ENCODE peak calls at places on chromosomes 5 and 9, in eight cellular contexts. One of them, this sample, is unnamed.
A peak's percentile ranks its signal among the peaks of the same experiment; 100 is the strongest.

GRCh38 chr9:137613738-137614523 is 4.9 kb upstream of the EHMT1 start:
- DNase-seq in substantia nigra: no peak
- DNase-seq in Peyer's patch: no peak
- DNase-seq in AML-193: no peak
- DNase-seq in uterus: no peak
- DNase-seq in stimulated activated CD4-positive, alpha-beta T cell treated with anti-CD3 and anti-CD28 coated beads, Interleukin-4, amount 100 ng/mL, for 4 hours: no peak
- DNase-seq in neural progenitor cell: no peak
- DNase-seq in stimulated activated CD8-positive, alpha-beta memory T cell treated with anti-CD3 and anti-CD28 coated beads, Interleukin-12 subunit alpha, Interleukin-12 subunit beta, amount 100 ng/mL, for 1 hour: no peak
- DNase-seq in this sample: no peak

GRCh38 chr9:104009853-104010252 is 84.3 kb upstream of the SMC2 start:
- DNase-seq in substantia nigra: no peak
- DNase-seq in Peyer's patch: no peak
- DNase-seq in AML-193: no peak
- DNase-seq in uterus: no peak
- DNase-seq in stimulated activated CD4-positive, alpha-beta T cell treated with anti-CD3 and anti-CD28 coated beads, Interleukin-4, amount 100 ng/mL, for 4 hours: no peak
- DNase-seq in neural progenitor cell: no peak
- DNase-seq in stimulated activated CD8-positive, alpha-beta memory T cell treated with anti-CD3 and anti-CD28 coated beads, Interleukin-12 subunit alpha, Interleukin-12 subunit beta, amount 100 ng/mL, for 1 hour: no peak
- DNase-seq in this sample: no peak

GRCh38 chr5:43000198-43000840 is 39.8 kb downstream of the ANXA2R start:
- DNase-seq in substantia nigra: no peak
- DNase-seq in Peyer's patch: no peak
- DNase-seq in AML-193: no peak
- DNase-seq in uterus: no peak
- DNase-seq in stimulated activated CD4-positive, alpha-beta T cell treated with anti-CD3 and anti-CD28 coated beads, Interleukin-4, amount 100 ng/mL, for 4 hours: no peak
- DNase-seq in neural progenitor cell: peak; percentile 73
- DNase-seq in stimulated activated CD8-positive, alpha-beta memory T cell treated with anti-CD3 and anti-CD28 coated beads, Interleukin-12 subunit alpha, Interleukin-12 subunit beta, amount 100 ng/mL, for 1 hour: no peak
- DNase-seq in this sample: peak; percentile 73

GRCh38 chr5:68182094-68182493 is 33.5 kb upstream of the PIK3R1 start:
- DNase-seq in substantia nigra: no peak
- DNase-seq in Peyer's patch: no peak
- DNase-seq in AML-193: no peak
- DNase-seq in uterus: no peak
- DNase-seq in stimulated activated CD4-positive, alpha-beta T cell treated with anti-CD3 and anti-CD28 coated beads, Interleukin-4, amount 100 ng/mL, for 4 hours: no peak
- DNase-seq in neural progenitor cell: no peak
- DNase-seq in stimulated activated CD8-positive, alpha-beta memory T cell treated with anti-CD3 and anti-CD28 coated beads, Interleukin-12 subunit alpha, Interleukin-12 subunit beta, amount 100 ng/mL, for 1 hour: no peak
- DNase-seq in this sample: no peak

GRCh38 chr9:109507421-109507838 is 9.3 kb upstream of the PTPN3 start:
- DNase-seq in substantia nigra: no peak
- DNase-seq in Peyer's patch: peak; percentile 60
- DNase-seq in AML-193: no peak
- DNase-seq in uterus: no peak
- DNase-seq in stimulated activated CD4-positive, alpha-beta T cell treated with anti-CD3 and anti-CD28 coated beads, Interleukin-4, amount 100 ng/mL, for 4 hours: no peak
- DNase-seq in neural progenitor cell: no peak
- DNase-seq in stimulated activated CD8-positive, alpha-beta memory T cell treated with anti-CD3 and anti-CD28 coated beads, Interleukin-12 subunit alpha, Interleukin-12 subunit beta, amount 100 ng/mL, for 1 hour: no peak
- DNase-seq in this sample: no peak

GRCh38 chr5:146051678-146052077 is 53.7 kb downstream of the PLAC8L1 start:
- DNase-seq in substantia nigra: no peak
- DNase-seq in Peyer's patch: no peak
- DNase-seq in AML-193: no peak
- DNase-seq in uterus: no peak
- DNase-seq in stimulated activated CD4-positive, alpha-beta T cell treated with anti-CD3 and anti-CD28 coated beads, Interleukin-4, amount 100 ng/mL, for 4 hours: no peak
- DNase-seq in neural progenitor cell: no peak
- DNase-seq in stimulated activated CD8-positive, alpha-beta memory T cell treated with anti-CD3 and anti-CD28 coated beads, Interleukin-12 subunit alpha, Interleukin-12 subunit beta, amount 100 ng/mL, for 1 hour: no peak
- DNase-seq in this sample: no peak

GRCh38 chr5:109907189-109907588 is 217.5 kb downstream of the MAN2A1 start:
- DNase-seq in substantia nigra: no peak
- DNase-seq in Peyer's patch: no peak
- DNase-seq in AML-193: no peak
- DNase-seq in uterus: no peak
- DNase-seq in stimulated activated CD4-positive, alpha-beta T cell treated with anti-CD3 and anti-CD28 coated beads, Interleukin-4, amount 100 ng/mL, for 4 hours: no peak
- DNase-seq in neural progenitor cell: no peak
- DNase-seq in stimulated activated CD8-positive, alpha-beta memory T cell treated with anti-CD3 and anti-CD28 coated beads, Interleukin-12 subunit alpha, Interleukin-12 subunit beta, amount 100 ng/mL, for 1 hour: no peak
- DNase-seq in this sample: no peak

GRCh38 chr9:109817146-109817845 is 37.3 kb downstream of the PALM2AKAP2 start:
- DNase-seq in substantia nigra: no peak
- DNase-seq in Peyer's patch: no peak
- DNase-seq in AML-193: no peak
- DNase-seq in uterus: no peak
- DNase-seq in stimulated activated CD4-positive, alpha-beta T cell treated with anti-CD3 and anti-CD28 coated beads, Interleukin-4, amount 100 ng/mL, for 4 hours: no peak
- DNase-seq in neural progenitor cell: no peak
- DNase-seq in stimulated activated CD8-positive, alpha-beta memory T cell treated with anti-CD3 and anti-CD28 coated beads, Interleukin-12 subunit alpha, Interleukin-12 subunit beta, amount 100 ng/mL, for 1 hour: no peak
- DNase-seq in this sample: no peak

GRCh38 chr9:18798106-18798505 is 234.9 kb downstream of the SAXO1 start:
- DNase-seq in substantia nigra: no peak
- DNase-seq in Peyer's patch: no peak
- DNase-seq in AML-193: no peak
- DNase-seq in uterus: no peak
- DNase-seq in stimulated activated CD4-positive, alpha-beta T cell treated with anti-CD3 and anti-CD28 coated beads, Interleukin-4, amount 100 ng/mL, for 4 hours: no peak
- DNase-seq in neural progenitor cell: no peak
- DNase-seq in stimulated activated CD8-positive, alpha-beta memory T cell treated with anti-CD3 and anti-CD28 coated beads, Interleukin-12 subunit alpha, Interleukin-12 subunit beta, amount 100 ng/mL, for 1 hour: no peak
- DNase-seq in this sample: no peak

GRCh38 chr5:17219006-17219422 is 1.6 kb downstream of the BASP1 start:
- DNase-seq in substantia nigra: no peak
- DNase-seq in Peyer's patch: peak; percentile 54
- DNase-seq in AML-193: no peak
- DNase-seq in uterus: no peak
- DNase-seq in stimulated activated CD4-positive, alpha-beta T cell treated with anti-CD3 and anti-CD28 coated beads, Interleukin-4, amount 100 ng/mL, for 4 hours: no peak
- DNase-seq in neural progenitor cell: peak; percentile 86
- DNase-seq in stimulated activated CD8-positive, alpha-beta memory T cell treated with anti-CD3 and anti-CD28 coated beads, Interleukin-12 subunit alpha, Interleukin-12 subunit beta, amount 100 ng/mL, for 1 hour: no peak
- DNase-seq in this sample: peak; percentile 76

GRCh38 chr5:172717481-172718195 is 53.4 kb downstream of the DUSP1 start:
- DNase-seq in substantia nigra: no peak
- DNase-seq in Peyer's patch: no peak
- DNase-seq in AML-193: no peak
- DNase-seq in uterus: no peak
- DNase-seq in stimulated activated CD4-positive, alpha-beta T cell treated with anti-CD3 and anti-CD28 coated beads, Interleukin-4, amount 100 ng/mL, for 4 hours: no peak
- DNase-seq in neural progenitor cell: no peak
- DNase-seq in stimulated activated CD8-positive, alpha-beta memory T cell treated with anti-CD3 and anti-CD28 coated beads, Interleukin-12 subunit alpha, Interleukin-12 subunit beta, amount 100 ng/mL, for 1 hour: no peak
- DNase-seq in this sample: no peak

GRCh38 chr5:31023105-31023504 is 170.4 kb upstream of the CDH6 start:
- DNase-seq in substantia nigra: no peak
- DNase-seq in Peyer's patch: no peak
- DNase-seq in AML-193: no peak
- DNase-seq in uterus: no peak
- DNase-seq in stimulated activated CD4-positive, alpha-beta T cell treated with anti-CD3 and anti-CD28 coated beads, Interleukin-4, amount 100 ng/mL, for 4 hours: no peak
- DNase-seq in neural progenitor cell: no peak
- DNase-seq in stimulated activated CD8-positive, alpha-beta memory T cell treated with anti-CD3 and anti-CD28 coated beads, Interleukin-12 subunit alpha, Interleukin-12 subunit beta, amount 100 ng/mL, for 1 hour: no peak
- DNase-seq in this sample: no peak

GRCh38 chr9:15509931-15510788 is 610 bp downstream of the PSIP1 start:
- DNase-seq in substantia nigra: no peak
- DNase-seq in Peyer's patch: peak; percentile 62
- DNase-seq in AML-193: no peak
- DNase-seq in uterus: peak; percentile 45
- DNase-seq in stimulated activated CD4-positive, alpha-beta T cell treated with anti-CD3 and anti-CD28 coated beads, Interleukin-4, amount 100 ng/mL, for 4 hours: peak; percentile 65
- DNase-seq in neural progenitor cell: peak; percentile 82
- DNase-seq in stimulated activated CD8-positive, alpha-beta memory T cell treated with anti-CD3 and anti-CD28 coated beads, Interleukin-12 subunit alpha, Interleukin-12 subunit beta, amount 100 ng/mL, for 1 hour: peak; percentile 31
- DNase-seq in this sample: peak; percentile 68

GRCh38 chr5:21680196-21680595 is 1172.9 kb downstream of the CDH12 start:
- DNase-seq in substantia nigra: no peak
- DNase-seq in Peyer's patch: no peak
- DNase-seq in AML-193: no peak
- DNase-seq in uterus: no peak
- DNase-seq in stimulated activated CD4-positive, alpha-beta T cell treated with anti-CD3 and anti-CD28 coated beads, Interleukin-4, amount 100 ng/mL, for 4 hours: no peak
- DNase-seq in neural progenitor cell: peak; percentile 18
- DNase-seq in stimulated activated CD8-positive, alpha-beta memory T cell treated with anti-CD3 and anti-CD28 coated beads, Interleukin-12 subunit alpha, Interleukin-12 subunit beta, amount 100 ng/mL, for 1 hour: no peak
- DNase-seq in this sample: no peak

GRCh38 chr5:102799017-102799416 is 43.9 kb downstream of the PAM start:
- DNase-seq in substantia nigra: no peak
- DNase-seq in Peyer's patch: no peak
- DNase-seq in AML-193: no peak
- DNase-seq in uterus: no peak
- DNase-seq in stimulated activated CD4-positive, alpha-beta T cell treated with anti-CD3 and anti-CD28 coated beads, Interleukin-4, amount 100 ng/mL, for 4 hours: no peak
- DNase-seq in neural progenitor cell: no peak
- DNase-seq in stimulated activated CD8-positive, alpha-beta memory T cell treated with anti-CD3 and anti-CD28 coated beads, Interleukin-12 subunit alpha, Interleukin-12 subunit beta, amount 100 ng/mL, for 1 hour: no peak
- DNase-seq in this sample: no peak

GRCh38 chr5:30698217-30698616 is 495.3 kb upstream of the CDH6 start:
- DNase-seq in substantia nigra: no peak
- DNase-seq in Peyer's patch: no peak
- DNase-seq in AML-193: no peak
- DNase-seq in uterus: no peak
- DNase-seq in stimulated activated CD4-positive, alpha-beta T cell treated with anti-CD3 and anti-CD28 coated beads, Interleukin-4, amount 100 ng/mL, for 4 hours: no peak
- DNase-seq in neural progenitor cell: no peak
- DNase-seq in stimulated activated CD8-positive, alpha-beta memory T cell treated with anti-CD3 and anti-CD28 coated beads, Interleukin-12 subunit alpha, Interleukin-12 subunit beta, amount 100 ng/mL, for 1 hour: no peak
- DNase-seq in this sample: no peak

GRCh38 chr5:179218586-179219330 is 126.5 kb downstream of the ADAMTS2 start:
- DNase-seq in substantia nigra: no peak
- DNase-seq in Peyer's patch: no peak
- DNase-seq in AML-193: no peak
- DNase-seq in uterus: no peak
- DNase-seq in stimulated activated CD4-positive, alpha-beta T cell treated with anti-CD3 and anti-CD28 coated beads, Interleukin-4, amount 100 ng/mL, for 4 hours: no peak
- DNase-seq in neural progenitor cell: no peak
- DNase-seq in stimulated activated CD8-positive, alpha-beta memory T cell treated with anti-CD3 and anti-CD28 coated beads, Interleukin-12 subunit alpha, Interleukin-12 subunit beta, amount 100 ng/mL, for 1 hour: no peak
- DNase-seq in this sample: no peak